ENCODE peak calls at places on chromosome 18, in four cellular contexts. V is GM12878, C is K562, Y is HepG2. D is an unnamed sample.

GRCh38 chr18:13416848-13417247 is 198.3 kb downstream of the LDLRAD4 start:
- DNase-seq in V (no peak), C (no peak), Y (peak), D (no peak)

GRCh38 chr18:13471971-13472628 is 253.5 kb downstream of the LDLRAD4 start:
- DNase-seq in C (no peak), Y (peak), V (no peak), D (no peak)

GRCh38 chr18:38586327-38586726 is 1020.7 kb upstream of the CELF4 start:
- DNase-seq in Y (no peak), V (no peak), C (no peak), D (no peak)

GRCh38 chr18:70132999-70133398 is 72.5 kb downstream of the RTTN start:
- DNase-seq in V (no peak), Y (peak), C (no peak), D (no peak)

GRCh38 chr18:38575023-38575422 is 1009.4 kb upstream of the CELF4 start:
- DNase-seq in C (no peak), V (no peak), Y (no peak), D (no peak)

GRCh38 chr18:55096261-55097026 is 137.2 kb upstream of the CCDC68 start:
- DNase-seq in V (no peak), C (peak), Y (peak), D (peak)

GRCh38 chr18:74818776-74819175 is 221.1 kb downstream of the ZNF407 start:
- DNase-seq in Y (no peak), V (no peak), C (no peak), D (no peak)

GRCh38 chr18:13406770-13407169 is 188.2 kb downstream of the LDLRAD4 start:
- DNase-seq in C (no peak), V (no peak), Y (no peak), D (no peak)

GRCh38 chr18:13019301-13019700 is 28.1 kb downstream of the CEP192 start:
- DNase-seq in C (no peak), V (peak), Y (no peak), D (no peak)

GRCh38 chr18:61963705-61964104 is 70.9 kb upstream of the RNF152 start:
- DNase-seq in C (no peak), Y (no peak), V (no peak), D (no peak)

DNA sequence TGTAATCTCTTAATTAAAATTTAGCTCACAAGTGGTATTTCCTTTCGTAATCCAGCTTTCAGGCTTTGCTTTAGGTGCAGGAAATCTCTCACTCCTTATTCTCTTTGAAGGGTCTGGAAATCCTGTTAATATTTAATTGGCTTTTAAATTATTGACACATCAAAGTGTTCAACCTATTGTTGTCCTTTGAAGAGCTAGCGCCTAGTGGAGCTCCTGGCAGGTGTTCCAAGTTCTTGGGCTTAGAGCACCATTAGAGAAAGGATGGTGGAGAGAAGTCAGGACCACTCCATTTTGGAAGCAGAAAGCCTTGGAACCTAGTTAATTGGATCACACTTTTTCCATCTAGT is 92.4 kb downstream of the CABLES1 start:
- DNase-seq in C (no peak), Y (peak), V (no peak), D (no peak)
- TF ChIP-seq SP1 in C (no peak), Y (no peak), V (no peak), D (no peak)

GRCh38 chr18:76205906-76206305 is 289.1 kb downstream of the ZNF516 start:
- DNase-seq in Y (no peak), V (no peak), C (no peak), D (no peak)

GRCh38 chr18:76209597-76209996 is 285.4 kb downstream of the ZNF516 start:
- DNase-seq in V (no peak), Y (no peak), C (no peak), D (no peak)

GRCh38 chr18:76203552-76203951 is 291.5 kb downstream of the ZNF516 start:
- DNase-seq in C (no peak), Y (no peak), V (no peak), D (no peak)

GRCh38 chr18:76212958-76213357 is 282.1 kb downstream of the ZNF516 start:
- DNase-seq in C (no peak), V (no peak), Y (no peak), D (no peak)

DNA sequence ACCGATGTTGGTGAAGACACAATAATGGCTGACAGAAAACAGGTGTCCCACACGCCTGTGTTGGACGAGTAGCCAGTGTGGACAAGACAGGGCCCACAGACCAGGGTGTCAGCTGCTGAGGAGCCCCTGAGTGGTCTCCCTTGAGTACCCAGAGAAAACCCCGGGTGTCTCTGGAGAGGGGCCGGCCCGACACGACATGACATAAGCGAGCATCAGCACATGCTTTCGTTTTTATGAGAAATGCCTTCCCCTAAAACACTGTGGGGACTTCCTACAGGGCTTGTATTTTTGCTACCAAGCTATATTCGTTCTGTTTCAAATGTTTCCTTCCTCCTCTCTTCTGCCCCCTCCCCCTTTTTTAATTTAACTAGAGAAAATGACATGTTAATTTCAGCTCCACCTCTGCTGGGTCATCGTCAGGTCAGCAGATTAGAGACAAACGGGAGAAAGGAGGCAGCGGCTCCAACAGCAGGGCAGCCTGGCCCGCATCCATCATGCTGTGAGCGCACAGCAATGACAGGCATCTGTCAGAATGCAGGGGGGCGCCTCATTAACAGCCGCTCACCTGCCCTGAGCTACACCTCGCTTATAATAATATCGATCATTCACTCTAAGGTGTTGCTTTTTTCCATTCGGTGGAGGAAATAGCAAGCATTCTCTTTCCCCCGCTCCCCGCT is 286.3 kb downstream of the ZNF516 start:
- DNase-seq in C (no peak), Y (no peak), V (no peak), D (no peak)
- TF ChIP-seq TARDBP in C (no peak), Y (no peak), V (no peak), D (no peak)

GRCh38 chr18:25465152-25465790 is 113.3 kb upstream of the ZNF521 start:
- DNase-seq in V (no peak), C (no peak), Y (no peak), D (no peak)

GRCh38 chr18:25464211-25464610 is 112.2 kb upstream of the ZNF521 start:
- DNase-seq in C (no peak), V (no peak), Y (no peak), D (no peak)

GRCh38 chr18:25463726-25464125 is 111.8 kb upstream of the ZNF521 start:
- DNase-seq in C (no peak), Y (no peak), V (no peak), D (no peak)

DNA sequence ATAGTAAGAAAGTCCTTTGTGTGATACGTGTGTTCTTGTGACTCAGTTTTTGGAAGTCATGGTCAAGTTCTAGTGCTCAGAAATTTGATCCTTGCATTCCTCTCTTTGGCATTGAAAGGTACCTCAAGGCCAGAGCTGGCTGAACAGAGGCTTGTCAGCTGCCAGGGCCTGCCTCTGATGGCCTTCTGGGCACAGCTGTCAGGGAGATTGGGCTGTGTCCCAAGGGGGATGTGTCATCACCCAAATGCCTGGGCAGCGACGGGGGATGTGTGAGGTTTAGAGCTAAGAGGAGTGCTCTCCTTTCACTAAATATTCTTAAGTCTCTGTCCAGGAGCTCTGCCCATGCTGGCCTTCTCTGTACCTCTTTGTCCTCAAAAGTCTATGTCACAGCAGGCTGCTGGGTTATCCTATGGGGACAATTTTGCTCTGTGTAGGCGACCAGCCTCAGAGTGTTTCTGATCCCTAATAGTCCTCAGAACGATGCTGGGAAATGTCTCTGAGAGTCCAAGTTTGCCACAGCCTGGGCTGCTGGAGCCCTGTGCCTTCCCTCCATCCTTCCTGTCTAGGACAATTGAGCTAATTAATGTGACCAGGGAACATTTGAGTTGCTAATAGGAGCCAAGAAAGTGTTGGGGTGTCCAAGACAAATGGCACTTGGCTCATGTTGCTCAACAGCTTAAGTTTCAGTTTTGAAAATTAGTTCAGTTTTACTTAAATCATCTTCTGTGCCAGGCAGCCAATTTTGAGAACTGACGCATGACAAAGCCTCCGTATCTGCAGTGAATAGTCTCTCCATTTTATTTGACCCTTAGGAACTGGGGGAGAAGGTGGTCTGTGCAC is 115.5 kb upstream of the ZNF521 start:
- DNase-seq in C (no peak), V (no peak), Y (no peak), D (no peak)
- TF ChIP-seq SP1 in C (no peak), V (no peak), Y (no peak), D (no peak)

GRCh38 chr18:63286926-63287325 is 32.6 kb downstream of the BCL2 start:
- DNase-seq in V (no peak), Y (no peak), C (no peak), D (no peak)

GRCh38 chr18:63285332-63285731 is 34.2 kb downstream of the BCL2 start:
- DNase-seq in Y (no peak), V (peak), C (no peak), D (no peak)

GRCh38 chr18:63284173-63284765 is 35.3 kb downstream of the BCL2 start:
- DNase-seq in V (no peak), C (no peak), Y (no peak), D (no peak)

GRCh38 chr18:63283305-63283704 is 36.3 kb downstream of the BCL2 start:
- DNase-seq in V (no peak), C (no peak), Y (no peak), D (no peak)

DNA sequence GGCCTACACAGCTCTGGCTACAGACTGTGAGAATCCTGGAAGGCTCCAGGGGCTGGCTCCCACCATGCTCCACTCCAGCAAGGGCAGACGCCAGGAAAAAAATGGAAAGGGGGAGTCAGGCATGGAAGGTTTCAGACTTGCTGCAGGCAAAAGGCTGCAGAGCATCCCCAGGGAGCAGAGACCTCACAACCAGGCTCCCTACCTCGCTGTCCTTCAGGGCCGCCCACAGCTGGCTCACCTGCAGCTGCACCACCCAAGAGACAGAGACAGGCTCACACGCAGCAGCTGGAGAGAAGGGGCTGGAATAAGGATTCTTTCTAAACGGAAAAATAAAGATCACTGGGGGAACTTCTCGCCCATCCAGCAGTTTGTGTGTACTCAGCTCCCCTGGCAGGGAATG is 34.7 kb downstream of the BCL2 start:
- DNase-seq in V (no peak), C (no peak), Y (no peak), D (no peak)
- TF ChIP-seq TARDBP in V (no peak), C (no peak), Y (no peak), D (no peak)

GRCh38 chr18:48913723-48914122 is 37.0 kb downstream of the SMAD7 start:
- DNase-seq in Y (no peak), V (no peak), C (no peak), D (no peak)

GRCh38 chr18:48914581-48915251 is 36.0 kb downstream of the SMAD7 start:
- DNase-seq in Y (no peak), V (no peak), C (no peak), D (no peak)

GRCh38 chr18:48910972-48911545 is 39.7 kb downstream of the SMAD7 start:
- DNase-seq in Y (no peak), V (no peak), C (no peak), D (no peak)

GRCh38 chr18:48915621-48916425 is 34.9 kb downstream of the SMAD7 start:
- DNase-seq in Y (no peak), C (no peak), V (no peak), D (no peak)

DNA sequence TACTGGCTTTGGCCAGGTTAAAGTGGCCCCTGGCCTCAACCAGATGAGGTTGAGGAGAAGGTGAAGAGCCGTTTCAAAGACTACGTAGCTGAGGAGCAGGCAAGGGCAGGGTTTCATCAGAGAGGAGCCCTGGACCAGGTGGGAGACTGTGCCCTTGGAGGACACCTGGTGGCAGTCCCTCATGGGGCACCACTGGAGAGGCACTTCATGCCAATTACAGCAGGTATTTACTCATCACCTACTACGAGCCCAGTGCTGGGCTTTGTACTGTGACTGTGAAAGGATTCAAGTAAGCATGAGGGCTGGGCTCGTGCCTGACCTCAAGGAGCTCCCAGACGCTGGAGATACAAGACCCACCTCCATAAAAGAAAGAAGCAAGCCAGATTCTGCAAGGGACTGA is 37.6 kb downstream of the SMAD7 start:
- DNase-seq in C (no peak), Y (no peak), V (no peak), D (no peak)
- TF ChIP-seq SP1 in C (no peak), Y (no peak), V (no peak), D (no peak)

GRCh38 chr18:65359479-65359878 is 391.3 kb upstream of the CDH7 start:
- DNase-seq in C (no peak), V (no peak), Y (no peak), D (no peak)
- TF ChIP-seq TARDBP in C (no peak), V (no peak), Y (no peak), D (no peak)

GRCh38 chr18:3119401-3120323 is 100.1 kb downstream of the MYOM1 start:
- DNase-seq in C (peak), V (no peak), Y (peak), D (no peak)
- TF ChIP-seq SP1 in C (no peak), V (no peak), Y (no peak), D (no peak)

GRCh38 chr18:49178736-49179135 is 228.0 kb upstream of the SMAD7 start:
- DNase-seq in C (peak), Y (peak), V (no peak), D (peak)
- TF ChIP-seq TARDBP in C (no peak), Y (no peak), V (no peak), D (no peak)

GRCh38 chr18:63140038-63140450 is 179.5 kb downstream of the BCL2 start:
- DNase-seq in C (no peak), V (peak), Y (no peak), D (no peak)
- TF ChIP-seq SP1 in C (no peak), V (no peak), Y (no peak), D (no peak)

DNA sequence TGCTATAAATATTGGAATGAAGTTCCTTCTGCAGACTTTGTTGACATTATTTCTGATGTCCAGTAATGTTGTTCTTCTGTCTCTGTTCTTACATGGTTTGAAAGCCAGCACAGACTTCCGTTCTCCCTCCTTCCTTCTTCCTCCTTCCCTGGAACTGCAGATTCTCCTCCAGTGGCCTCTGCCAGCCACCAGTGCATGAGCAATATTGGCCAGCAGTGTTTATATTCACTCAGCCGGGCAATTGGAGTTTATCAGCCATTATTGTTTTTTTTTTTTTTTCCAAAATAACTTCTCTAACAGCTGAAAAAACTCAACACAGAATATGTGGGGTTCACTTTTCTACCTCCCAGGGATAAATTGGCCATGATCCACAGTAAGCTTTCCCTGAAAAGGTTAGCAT is 86.8 kb downstream of the ADCYAP1 start:
- DNase-seq in V (no peak), C (no peak), Y (no peak), D (no peak)
- TF ChIP-seq TARDBP in V (no peak), C (no peak), Y (no peak), D (no peak)